ENCODE peak calls at places on chromosomes 16 and 17, in eight cellular contexts. K is naive thymus-derived CD8-positive, alpha-beta T cell; U is HCT116; P is endothelial cell; D is transverse colon; H is cardiac fibroblast; Z is caudate nucleus; V is NCI-H2081. B is an unnamed sample.

GRCh38 chr17:63191610-63192009 is 225.6 kb downstream of the TANC2 start:
- DNase-seq in P (no peak), Z (no peak), H (no peak), K (no peak), D (peak; percentile 10), V (no peak), U (no peak), B (no peak)

GRCh38 chr16:31474173-31474714 is 2.3 kb downstream of the TGFB1I1 start:
- DNase-seq in P (no peak), H (peak; percentile 87), U (no peak), D (no peak), Z (no peak), V (no peak), K (no peak), B (no peak)

GRCh38 chr17:16080366-16080765 is 80.7 kb downstream of the TTC19 start:
- DNase-seq in K (no peak), V (no peak), H (no peak), U (no peak), D (no peak), P (no peak), Z (no peak), B (no peak)

GRCh38 chr17:80287806-80288579 is 27.3 kb downstream of the RNF213 start:
- DNase-seq in P (no peak), K (no peak), U (no peak), Z (no peak), H (no peak), V (no peak), D (no peak), B (no peak)

GRCh38 chr17:68197997-68198930 is 49.6 kb upstream of the AMZ2 start:
- DNase-seq in D (no peak), V (no peak), Z (no peak), U (no peak), P (no peak), H (no peak), K (no peak), B (no peak)

GRCh38 chr16:17222756-17223411 is 247.9 kb downstream of the XYLT1 start:
- DNase-seq in Z (no peak), V (no peak), P (no peak), D (peak; percentile 17), U (no peak), K (no peak), H (no peak), B (no peak)

GRCh38 chr16:78504391-78504945 is 405.0 kb downstream of the WWOX start:
- DNase-seq in K (no peak), U (no peak), D (peak; percentile 30), Z (no peak), V (no peak), P (no peak), H (no peak), B (no peak)

GRCh38 chr17:40443988-40444899 is 994 bp downstream of the IGFBP4 start:
- DNase-seq in H (peak; percentile 49), P (no peak), K (no peak), V (no peak), D (peak; percentile 27), U (no peak), Z (no peak), B (no peak)